ENCODE peak calls at places on chromosomes 13 and 19, in six cellular contexts. H is B cell, C is psoas muscle, G is IMR-90, M is lower lobe of right lung, V is Caco-2. L is an unnamed sample.
A peak's percentile ranks its signal among the peaks of the same experiment; 100 is the strongest.

GRCh38 chr19:15332311-15332996 is at the start of gene BRD4:
- DNase-seq in C (peak; percentile 74), H (peak; percentile 77), M (peak; percentile 83), V (peak; percentile 82), G (peak; percentile 42), L (peak; percentile 90)

GRCh38 chr13:35672611-35673010 is 196.1 kb upstream of the MAB21L1 start:
- DNase-seq in H (no peak), G (peak; percentile 10), C (no peak), V (no peak), M (no peak), L (no peak)

GRCh38 chr13:42820450-42820849 is 39.1 kb downstream of the FAM216B start:
- DNase-seq in C (no peak), G (no peak), M (no peak), V (no peak), H (no peak), L (no peak)

GRCh38 chr13:111175948-111176347 is 60.8 kb downstream of the ARHGEF7 start:
- DNase-seq in H (no peak), C (no peak), G (no peak), M (no peak), V (no peak), L (no peak)

GRCh38 chr13:105774739-105775460 is 760.6 kb downstream of the EFNB2 start:
- DNase-seq in M (no peak), C (no peak), G (peak; percentile 2), H (no peak), V (peak; percentile 71), L (no peak)

GRCh38 chr19:12052571-12053169 is at the start of gene ZNF878:
- DNase-seq in H (peak; percentile 57), V (peak; percentile 76), C (peak; percentile 85), M (peak; percentile 93), G (peak; percentile 85), L (peak; percentile 88)

GRCh38 chr19:35166100-35167063 is 11.8 kb downstream of the FXYD5 start:
- DNase-seq in C (no peak), M (no peak), H (no peak), V (no peak), G (no peak), L (no peak)

GRCh38 chr13:44191504-44192171 is 182.0 kb upstream of the SERP2 start:
- DNase-seq in G (peak; percentile 70), M (no peak), V (peak; percentile 63), C (peak; percentile 22), H (no peak), L (peak; percentile 21)

GRCh38 chr13:107644136-107644535 is 571.2 kb downstream of the LIG4 start:
- DNase-seq in M (no peak), V (no peak), G (no peak), C (no peak), H (no peak), L (no peak)

GRCh38 chr13:37546087-37546486 is 52.5 kb downstream of the POSTN start:
- DNase-seq in M (no peak), H (no peak), C (no peak), G (no peak), V (no peak), L (no peak)

GRCh38 chr13:49893591-49893990 is 42.5 kb downstream of the SPRYD7 start:
- DNase-seq in G (no peak), C (no peak), H (no peak), M (no peak), V (no peak), L (no peak)

GRCh38 chr13:49895826-49896225 is 40.3 kb downstream of the SPRYD7 start:
- DNase-seq in V (no peak), H (no peak), M (no peak), C (no peak), G (no peak), L (no peak)

GRCh38 chr13:49897713-49898112 is 38.4 kb downstream of the SPRYD7 start:
- DNase-seq in G (no peak), V (no peak), C (no peak), M (no peak), H (no peak), L (no peak)

GRCh38 chr13:49898792-49899191 is 37.3 kb downstream of the SPRYD7 start:
- DNase-seq in H (no peak), M (no peak), C (no peak), G (no peak), V (no peak), L (no peak)
- TF ChIP-seq CTCF in H (no peak), M (no peak), C (no peak), G (no peak), V (no peak), L (no peak)

DNA sequence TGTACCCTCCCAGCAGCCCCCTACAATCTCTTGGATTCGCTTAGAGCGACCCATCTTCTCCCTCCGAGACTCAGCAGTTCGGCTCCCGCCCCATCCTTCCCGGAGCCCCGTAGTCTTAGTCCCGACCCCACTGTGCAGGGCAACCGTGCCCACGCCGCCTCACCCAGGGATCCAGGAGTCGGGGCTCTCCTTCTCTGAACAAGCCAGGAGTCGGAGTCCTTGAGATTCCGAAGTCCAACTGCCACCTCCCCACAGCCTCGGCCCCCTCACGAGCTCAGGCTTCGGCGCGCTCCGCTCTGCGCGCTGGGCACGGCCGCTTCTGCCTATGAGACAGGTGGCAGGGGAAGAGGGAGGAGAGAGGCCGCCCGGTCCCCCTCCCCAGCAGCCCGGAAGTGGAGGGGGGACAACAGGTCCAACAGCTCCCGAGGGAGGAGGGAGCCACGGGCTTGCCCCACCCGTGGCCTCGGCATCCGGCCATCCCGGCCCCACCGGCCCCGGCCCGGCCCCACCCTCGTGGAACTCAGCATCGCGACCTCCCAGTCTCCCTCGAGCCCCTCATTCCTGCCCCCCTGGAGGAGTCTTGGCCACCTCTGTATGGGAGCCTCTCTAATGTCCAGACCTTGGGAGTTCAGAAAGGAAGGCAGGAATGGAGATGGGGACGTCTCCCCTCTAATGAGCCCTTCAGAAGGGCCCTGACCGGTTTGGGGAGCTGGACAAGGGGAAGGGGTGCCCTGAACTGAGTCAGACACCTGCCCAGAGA is at the start of gene PHLDB3:
- DNase-seq in C (peak; percentile 44), M (peak; percentile 58), V (peak; percentile 77), G (peak; percentile 9), H (peak; percentile 51), L (peak; percentile 51)
- TF ChIP-seq CTCF in C (no peak), M (no peak), V (no peak), G (no peak), H (no peak), L (no peak)

GRCh38 chr13:45811891-45812583 is 39.5 kb downstream of the SIAH3 start:
- DNase-seq in V (no peak), M (no peak), C (no peak), H (no peak), G (no peak), L (no peak)

GRCh38 chr13:45809810-45810394 is 41.7 kb downstream of the SIAH3 start:
- DNase-seq in H (no peak), G (no peak), V (no peak), M (no peak), C (no peak), L (no peak)

GRCh38 chr13:45812599-45813372 is 38.8 kb downstream of the SIAH3 start:
- DNase-seq in V (no peak), G (no peak), M (no peak), H (no peak), C (no peak), L (no peak)

GRCh38 chr13:45807520-45808099 is 43.9 kb downstream of the SIAH3 start:
- DNase-seq in G (peak; percentile 17), M (no peak), V (peak; percentile 61), H (no peak), C (no peak), L (peak; percentile 62)
- TF ChIP-seq CTCF in G (peak; percentile 33), M (peak; percentile 49), V (peak; percentile 60), H (no peak), C (peak; percentile 66), L (peak; percentile 77)

DNA sequence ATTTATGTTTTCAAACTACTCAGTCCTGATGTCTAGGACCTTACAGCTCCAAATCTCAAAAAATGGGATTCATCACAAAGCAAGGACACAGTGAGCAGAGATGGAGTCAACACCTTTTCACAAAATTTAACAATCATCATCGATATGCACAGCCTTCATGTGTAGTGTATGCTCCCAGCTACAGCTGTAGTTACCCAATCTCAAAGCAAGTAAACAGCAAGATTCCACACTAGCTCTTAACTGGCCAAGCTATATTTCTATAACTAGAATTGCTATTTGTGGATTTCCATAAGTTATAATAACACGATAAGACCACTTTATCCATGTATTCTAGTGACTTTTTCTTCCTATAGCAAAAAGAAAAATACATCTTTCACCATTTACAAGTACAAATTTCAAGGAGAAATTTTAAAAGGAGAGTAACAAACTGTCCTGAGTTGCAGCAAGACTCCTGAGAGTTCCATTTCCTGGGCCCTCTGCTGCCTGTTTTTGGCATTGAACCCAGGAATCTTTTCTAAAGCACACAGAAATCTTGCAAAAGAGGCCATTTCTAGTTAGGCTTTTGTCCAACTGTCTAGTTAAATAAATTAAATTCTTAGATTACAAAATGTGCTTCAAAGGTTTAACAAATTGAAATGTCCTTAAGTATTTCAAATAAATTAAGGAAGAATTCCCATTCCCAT is 460.6 kb downstream of the FGF14 start:
- DNase-seq in C (no peak), M (no peak), V (peak; percentile 5), G (peak; percentile 2), H (no peak), L (no peak)
- TF ChIP-seq CTCF in C (no peak), M (peak; percentile 17), V (peak; percentile 10), G (peak; percentile 19), H (no peak), L (no peak)

DNA sequence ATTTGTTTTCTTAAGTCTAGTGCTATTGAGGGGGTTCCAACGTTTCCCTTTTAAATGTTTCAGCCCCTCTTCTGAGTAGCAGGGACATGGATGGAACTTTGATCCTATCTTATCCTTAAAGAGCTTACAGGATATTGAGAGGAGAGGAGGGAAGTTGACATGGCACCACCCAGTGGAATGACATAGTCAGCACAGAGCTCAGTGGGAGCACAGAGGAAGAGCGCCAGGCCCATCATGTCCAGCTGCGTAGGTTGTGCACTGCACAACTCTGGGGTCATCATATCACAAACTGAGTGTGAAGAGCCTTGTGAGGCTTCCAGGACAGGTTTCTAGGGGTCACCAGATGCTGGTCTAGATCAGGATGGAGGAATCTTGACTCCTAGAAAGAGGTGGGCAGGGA is 4.6 kb upstream of the CDC42EP5 start:
- DNase-seq in C (no peak), V (no peak), G (no peak), H (no peak), M (no peak), L (no peak)
- TF ChIP-seq CTCF in C (no peak), V (no peak), G (peak; percentile 12), H (no peak), M (no peak), L (no peak)

GRCh38 chr19:49430678-49431329 is 5.6 kb downstream of the GFY start:
- DNase-seq in M (no peak), V (no peak), G (no peak), C (no peak), H (no peak), L (peak; percentile 66)
- TF ChIP-seq CTCF in M (no peak), V (peak; percentile 15), G (peak; percentile 17), C (no peak), H (peak; percentile 37), L (peak; percentile 6)